ENCODE peak calls at places on chromosomes 11 and 22, in nine cellular contexts. H is transverse colon, G is HepG2, A is stomach, Y is GM12878, U is suprapubic skin, F is SK-N-SH, V is H1, I is K562. P is an unnamed sample.

GRCh38 chr11:132126973-132127900 is 756.8 kb downstream of the NTM start:
- DNase-seq in H (peak; percentile 12), G (peak; percentile 3), A (no peak), Y (no peak), U (no peak), F (peak; percentile 66), V (no peak), I (no peak), P (peak; percentile 71)

GRCh38 chr11:64893194-64894069 is 15.0 kb upstream of the EHD1 start:
- DNase-seq in H (peak; percentile 94), G (peak; percentile 91), A (peak; percentile 84), Y (no peak), U (no peak), F (no peak), V (no peak), I (no peak), P (no peak)

GRCh38 chr11:69460540-69461257 is 20.8 kb upstream of the LINC01488 start:
- DNase-seq in H (no peak), G (peak; percentile 30), A (no peak), Y (no peak), U (no peak), F (no peak), V (no peak), I (no peak), P (no peak)

GRCh38 chr11:110198031-110198729 is 98.2 kb downstream of the RDX start:
- DNase-seq in H (no peak), G (no peak), A (no peak), Y (no peak), U (no peak), F (no peak), V (no peak), I (no peak), P (no peak)

GRCh38 chr11:43944761-43945311 is 2.4 kb downstream of the C11orf96 start:
- DNase-seq in H (peak; percentile 75), G (peak; percentile 19), A (peak; percentile 78), Y (no peak), U (no peak), F (peak; percentile 72), V (no peak), I (peak; percentile 82), P (peak; percentile 86)

GRCh38 chr11:124669193-124669592 is 4.3 kb downstream of the SIAE start:
- DNase-seq in H (peak; percentile 35), G (peak; percentile 33), A (peak; percentile 33), Y (no peak), U (no peak), F (peak; percentile 73), V (no peak), I (peak; percentile 61), P (no peak)

GRCh38 chr22:23183107-23183698 is 2.9 kb downstream of the BCR start:
- DNase-seq in H (peak; percentile 52), G (peak; percentile 47), A (peak; percentile 70), Y (no peak), U (no peak), F (peak; percentile 80), V (peak; percentile 39), I (peak; percentile 59), P (no peak)

GRCh38 chr11:112555491-112556364 is 295.1 kb upstream of the PLET1 start:
- DNase-seq in H (peak; percentile 67), G (peak; percentile 21), A (peak; percentile 77), Y (no peak), U (no peak), F (peak; percentile 66), V (peak; percentile 17), I (peak; percentile 65), P (peak; percentile 71)

GRCh38 chr11:95266751-95267374 is 35.9 kb upstream of the SESN3 start:
- DNase-seq in H (no peak), G (no peak), A (no peak), Y (no peak), U (no peak), F (no peak), V (no peak), I (no peak), P (peak; percentile 78)

GRCh38 chr11:46275964-46276641 is 1.4 kb upstream of the CREB3L1 start:
- DNase-seq in H (peak; percentile 67), G (peak; percentile 46), A (peak; percentile 90), Y (no peak), U (no peak), F (no peak), V (no peak), I (no peak), P (no peak)

GRCh38 chr22:37982938-37983859 is 1.2 kb downstream of the SOX10 start:
- DNase-seq in H (no peak), G (no peak), A (no peak), Y (no peak), U (no peak), F (no peak), V (no peak), I (peak; percentile 63), P (no peak)

GRCh38 chr22:37982151-37982838 is 2.1 kb downstream of the SOX10 start:
- DNase-seq in H (no peak), G (no peak), A (no peak), Y (no peak), U (no peak), F (no peak), V (no peak), I (no peak), P (no peak)

GRCh38 chr22:37985050-37985585 is 763 bp upstream of the SOX10 start:
- DNase-seq in H (no peak), G (no peak), A (no peak), Y (no peak), U (no peak), F (no peak), V (no peak), I (no peak), P (no peak)

GRCh38 chr22:37985751-37986281 is 1.5 kb upstream of the SOX10 start:
- DNase-seq in H (no peak), G (no peak), A (no peak), Y (no peak), U (no peak), F (no peak), V (no peak), I (no peak), P (no peak)

DNA sequence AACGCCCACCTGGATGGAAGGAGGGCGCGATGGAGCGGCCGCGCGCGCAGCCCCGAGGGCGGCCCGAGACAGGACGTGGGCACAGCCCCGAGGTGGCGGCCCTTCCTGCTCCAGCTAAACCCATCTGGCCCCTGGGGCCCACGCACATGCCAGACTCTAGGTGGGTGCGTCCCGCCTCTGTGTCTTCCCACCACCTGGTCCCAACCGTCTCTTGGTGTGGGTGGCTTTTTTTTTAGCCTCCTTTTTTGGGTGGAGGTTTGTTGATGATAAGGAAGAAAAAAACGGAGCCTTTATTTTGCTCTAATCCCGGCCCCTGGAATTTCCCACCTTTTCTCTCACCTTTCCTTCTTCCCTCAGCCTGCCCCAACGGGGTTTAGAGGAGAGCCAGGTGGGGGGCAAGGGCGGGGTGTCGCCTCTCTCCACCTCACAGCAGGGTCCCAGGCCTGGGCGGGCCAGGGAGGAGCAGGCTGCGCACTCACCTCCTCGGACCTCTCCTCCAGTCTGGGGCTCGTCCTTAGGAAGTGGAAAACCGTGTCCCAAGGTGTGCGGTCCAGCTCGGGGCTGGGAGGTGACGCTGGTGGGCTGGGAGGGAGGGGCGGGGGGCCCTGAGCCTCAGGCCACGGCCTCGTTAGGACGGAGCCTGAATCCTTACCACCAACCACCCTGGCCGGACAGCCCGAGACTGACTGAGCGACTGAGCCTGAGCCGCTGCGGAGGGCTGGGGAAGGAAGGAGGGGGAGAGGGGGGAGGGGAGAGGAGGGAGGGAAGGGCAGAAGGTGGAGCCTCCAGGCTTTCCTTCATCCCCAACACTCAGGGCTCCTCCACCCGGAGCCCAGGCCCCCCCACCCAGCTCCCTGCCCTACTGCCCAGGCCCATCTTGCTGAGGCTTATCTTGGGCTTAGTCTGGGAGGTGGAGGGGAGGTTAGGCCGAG is at the start of gene SOX10:
- DNase-seq in H (no peak), G (no peak), A (no peak), Y (no peak), U (no peak), F (no peak), V (no peak), I (no peak), P (no peak)
- TF ChIP-seq POLR2AphosphoS5 in H (peak; percentile 46), G (no peak), A (no peak), Y (no peak), U (no peak), F (no peak), V (peak; percentile 46), I (no peak), P (peak; percentile 83)

GRCh38 chr11:115237578-115237977 is 266.6 kb downstream of the CADM1 start:
- DNase-seq in H (no peak), G (no peak), A (no peak), Y (no peak), U (no peak), F (no peak), V (no peak), I (no peak), P (no peak)

GRCh38 chr11:115234794-115235193 is 269.4 kb downstream of the CADM1 start:
- DNase-seq in H (no peak), G (no peak), A (no peak), Y (no peak), U (no peak), F (no peak), V (no peak), I (no peak), P (no peak)

GRCh38 chr11:115238086-115238485 is 266.1 kb downstream of the CADM1 start:
- DNase-seq in H (no peak), G (no peak), A (no peak), Y (no peak), U (no peak), F (no peak), V (no peak), I (no peak), P (no peak)

GRCh38 chr11:115241899-115242298 is 262.3 kb downstream of the CADM1 start:
- DNase-seq in H (no peak), G (no peak), A (no peak), Y (no peak), U (no peak), F (no peak), V (no peak), I (no peak), P (no peak)

GRCh38 chr11:115238802-115239201 is 265.4 kb downstream of the CADM1 start:
- DNase-seq in H (no peak), G (no peak), A (no peak), Y (no peak), U (no peak), F (no peak), V (no peak), I (no peak), P (no peak)
- TF ChIP-seq EP300 in H (no peak), G (no peak), A (no peak), Y (no peak), U (no peak), F (no peak), V (no peak), I (no peak), P (no peak)

GRCh38 chr11:76856571-76856970 is 4.1 kb upstream of the ACER3 start:
- DNase-seq in H (no peak), G (no peak), A (no peak), Y (no peak), U (no peak), F (no peak), V (no peak), I (no peak), P (no peak)
- TF ChIP-seq POLR2AphosphoS5 in H (no peak), G (no peak), A (no peak), Y (no peak), U (no peak), F (no peak), V (no peak), I (no peak), P (no peak)

DNA sequence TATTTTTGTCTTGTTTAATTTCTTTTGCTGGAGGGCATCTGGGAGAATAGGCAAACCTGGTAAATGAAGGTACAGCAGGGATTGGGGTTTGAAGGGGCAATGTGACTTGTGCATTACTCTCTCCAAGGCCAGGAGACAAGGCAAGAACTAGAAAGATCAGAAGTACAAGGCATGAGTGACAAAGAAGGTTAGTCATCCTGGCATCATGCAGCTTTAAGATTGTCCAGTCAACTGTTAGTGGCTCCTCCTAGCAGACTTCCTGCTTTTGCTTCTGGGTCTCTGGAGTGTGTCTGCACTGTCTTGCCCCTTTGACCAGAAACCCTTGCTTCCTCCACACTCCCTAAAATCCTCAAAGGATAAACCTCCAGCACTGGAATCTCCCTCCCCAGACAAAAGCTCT is 27.2 kb upstream of the GLYATL1 start:
- DNase-seq in H (no peak), G (no peak), A (no peak), Y (no peak), U (no peak), F (no peak), V (no peak), I (no peak), P (no peak)
- TF ChIP-seq EP300 in H (no peak), G (no peak), A (no peak), Y (no peak), U (no peak), F (no peak), V (no peak), I (no peak), P (no peak)